ENCODE peak calls at places on chromosome 3, in five cellular contexts. One of them, this sample, is unnamed.

GRCh38 chr3:78707094-78707493 is 1060.7 kb downstream of the ROBO1 start:
- DNase-seq in RCC 7860: no peak
- DNase-seq in frontal cortex: no peak
- DNase-seq in EL: no peak
- DNase-seq in naive thymus-derived CD4-positive, alpha-beta T cell: no peak
- DNase-seq in this sample: no peak

GRCh38 chr3:81962396-81962795 is 201.0 kb upstream of the GBE1 start:
- DNase-seq in naive thymus-derived CD4-positive, alpha-beta T cell: no peak
- DNase-seq in RCC 7860: no peak
- DNase-seq in EL: no peak
- DNase-seq in frontal cortex: no peak
- DNase-seq in this sample: no peak

GRCh38 chr3:183265157-183265642 is 12.1 kb downstream of the B3GNT5 start:
- DNase-seq in frontal cortex: no peak
- DNase-seq in RCC 7860: no peak
- DNase-seq in EL: no peak
- DNase-seq in naive thymus-derived CD4-positive, alpha-beta T cell: no peak
- DNase-seq in this sample: no peak

GRCh38 chr3:122247825-122248185 is 64.3 kb downstream of the CASR start:
- DNase-seq in frontal cortex: no peak
- DNase-seq in naive thymus-derived CD4-positive, alpha-beta T cell: no peak
- DNase-seq in RCC 7860: no peak
- DNase-seq in EL: peak
- DNase-seq in this sample: no peak

GRCh38 chr3:190012314-190012782 is 108.3 kb downstream of the P3H2 start:
- DNase-seq in frontal cortex: no peak
- DNase-seq in EL: peak
- DNase-seq in naive thymus-derived CD4-positive, alpha-beta T cell: no peak
- DNase-seq in RCC 7860: peak
- DNase-seq in this sample: no peak

GRCh38 chr3:14478943-14479550 is 61.1 kb downstream of the GRIP2 start:
- DNase-seq in EL: no peak
- DNase-seq in naive thymus-derived CD4-positive, alpha-beta T cell: no peak
- DNase-seq in frontal cortex: no peak
- DNase-seq in RCC 7860: no peak
- DNase-seq in this sample: no peak

GRCh38 chr3:189773056-189773455 is 141.9 kb downstream of the TP63 start:
- DNase-seq in RCC 7860: no peak
- DNase-seq in frontal cortex: no peak
- DNase-seq in naive thymus-derived CD4-positive, alpha-beta T cell: no peak
- DNase-seq in EL: peak
- DNase-seq in this sample: no peak

GRCh38 chr3:178536271-178537079 is at the start of gene KCNMB2:
- DNase-seq in frontal cortex: no peak
- DNase-seq in naive thymus-derived CD4-positive, alpha-beta T cell: no peak
- DNase-seq in RCC 7860: no peak
- DNase-seq in EL: no peak
- DNase-seq in this sample: no peak

GRCh38 chr3:186938716-186939115 is 8.4 kb downstream of the ST6GAL1 start:
- DNase-seq in frontal cortex: no peak
- DNase-seq in naive thymus-derived CD4-positive, alpha-beta T cell: no peak
- DNase-seq in RCC 7860: peak
- DNase-seq in EL: no peak
- DNase-seq in this sample: peak

This sample was measured in coronary artery.